ENCODE peak calls at places on chromosomes 3 and 15, in seven cellular contexts. P is tibial artery; F is HFFc6; A is CD4-positive, alpha-beta T cell; D is AG09309; I is endothelial cell; J is hepatocyte. K is an unnamed sample.

GRCh38 chr3:147002721-147003120 is 397.6 kb upstream of the PLSCR5 start:
- DNase-seq in D (no peak), J (no peak), I (no peak), F (peak), P (no peak), A (no peak), K (peak)

GRCh38 chr3:56926513-56927282 is 124.9 kb upstream of the ARHGEF3 start:
- DNase-seq in J (peak), F (peak), D (peak), A (no peak), P (no peak), I (no peak), K (peak)

GRCh38 chr15:77753238-77753873 is 120.6 kb upstream of the LINGO1 start:
- DNase-seq in P (no peak), F (peak), D (no peak), J (peak), A (no peak), I (peak), K (no peak)

GRCh38 chr15:32867313-32867626 is 149.5 kb downstream of the GREM1 start:
- DNase-seq in P (no peak), A (no peak), F (peak), J (no peak), D (peak), I (no peak), K (peak)

GRCh38 chr3:107130089-107130700 is 247.0 kb upstream of the CCDC54 start:
- DNase-seq in I (no peak), D (no peak), P (no peak), F (no peak), J (no peak), A (no peak), K (no peak)

GRCh38 chr3:14558029-14558428 is 17.9 kb upstream of the GRIP2 start:
- DNase-seq in I (no peak), D (no peak), J (no peak), A (no peak), P (no peak), F (no peak), K (no peak)

GRCh38 chr3:89227634-89228033 is 120.2 kb downstream of the EPHA3 start:
- DNase-seq in D (no peak), J (no peak), F (no peak), I (no peak), P (no peak), A (no peak), K (no peak)

GRCh38 chr15:53446376-53446775 is 313.1 kb downstream of the WDR72 start:
- DNase-seq in F (no peak), J (no peak), P (no peak), D (no peak), A (no peak), I (no peak), K (no peak)

GRCh38 chr15:98085003-98085639 is 124.6 kb downstream of the ARRDC4 start:
- DNase-seq in A (no peak), I (peak), D (peak), F (peak), J (peak), P (no peak), K (no peak)

GRCh38 chr15:50890751-50891150 is 17.7 kb upstream of the AP4E1 start:
- DNase-seq in P (no peak), D (no peak), I (no peak), J (no peak), F (no peak), A (no peak), K (no peak)

GRCh38 chr3:46461971-46462910 is 2.5 kb downstream of the LTF start:
- DNase-seq in J (no peak), F (peak), A (no peak), P (no peak), I (no peak), D (no peak), K (no peak)

GRCh38 chr3:119508172-119508845 is 10.0 kb downstream of the TIMMDC1 start:
- DNase-seq in F (no peak), P (no peak), J (no peak), A (no peak), I (no peak), D (no peak), K (no peak)

GRCh38 chr3:164812042-164812441 is 266.3 kb downstream of the SI start:
- DNase-seq in A (no peak), F (no peak), J (no peak), I (no peak), D (no peak), P (no peak), K (no peak)

GRCh38 chr15:40511472-40512133 is 40.8 kb downstream of the CHST14 start:
- DNase-seq in D (no peak), A (no peak), J (peak), I (peak), F (peak), P (peak), K (no peak)

GRCh38 chr15:22231603-22232002 is 151.3 kb downstream of the OR4M2 start:
- DNase-seq in F (no peak), I (no peak), P (no peak), J (no peak), D (no peak), A (no peak), K (no peak)
- TF ChIP-seq CTCF in F (no peak), I (no peak), P (no peak), J (no peak), D (no peak), A (no peak), K (no peak)

DNA sequence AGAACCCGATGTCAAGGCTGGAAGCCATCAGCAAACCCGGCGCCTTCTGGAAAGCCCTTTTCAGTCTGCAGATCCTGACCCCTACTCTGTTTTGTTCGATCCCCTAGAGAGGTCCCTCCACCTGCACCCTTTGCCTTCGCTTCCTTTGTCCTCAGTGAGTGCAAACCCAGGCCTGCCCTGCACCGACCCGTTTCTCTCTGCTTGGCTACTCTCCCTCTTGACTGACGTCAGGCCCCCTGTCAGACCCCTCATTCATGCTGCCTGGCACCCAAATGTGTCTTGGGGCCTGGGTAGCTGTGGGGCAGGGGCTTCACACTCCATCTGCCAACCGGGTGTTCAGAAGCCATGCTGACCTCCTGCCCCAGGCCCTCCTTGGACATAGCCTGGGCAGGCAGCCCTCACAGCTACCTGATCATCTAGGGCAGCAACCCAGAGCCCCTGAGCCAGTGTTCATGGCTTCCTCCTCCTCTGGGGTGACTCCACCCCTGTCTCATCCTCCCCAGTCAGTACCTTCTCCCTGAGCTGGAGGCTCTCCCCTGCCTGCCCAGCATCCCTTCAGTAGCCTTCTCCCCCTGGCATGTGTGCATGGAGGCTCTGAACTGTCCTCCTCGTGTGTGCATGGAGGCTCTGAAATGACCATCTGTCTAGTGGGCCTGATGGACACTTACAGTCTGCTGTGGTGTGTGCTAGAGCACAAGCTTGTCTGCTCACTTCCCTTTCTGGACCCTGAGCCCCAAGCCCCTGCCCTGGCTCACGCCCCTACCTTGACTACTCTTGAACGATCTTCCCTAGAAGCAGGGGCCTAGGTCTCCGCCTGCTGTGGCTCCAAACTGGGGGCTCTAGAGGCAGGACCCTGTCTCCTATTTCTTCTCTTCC is 69.4 kb downstream of the EXOG start:
- DNase-seq in P (peak), F (no peak), J (no peak), A (no peak), D (no peak), I (no peak), K (no peak)
- TF ChIP-seq CTCF in P (no peak), F (no peak), J (no peak), A (no peak), D (no peak), I (no peak), K (no peak)

DNA sequence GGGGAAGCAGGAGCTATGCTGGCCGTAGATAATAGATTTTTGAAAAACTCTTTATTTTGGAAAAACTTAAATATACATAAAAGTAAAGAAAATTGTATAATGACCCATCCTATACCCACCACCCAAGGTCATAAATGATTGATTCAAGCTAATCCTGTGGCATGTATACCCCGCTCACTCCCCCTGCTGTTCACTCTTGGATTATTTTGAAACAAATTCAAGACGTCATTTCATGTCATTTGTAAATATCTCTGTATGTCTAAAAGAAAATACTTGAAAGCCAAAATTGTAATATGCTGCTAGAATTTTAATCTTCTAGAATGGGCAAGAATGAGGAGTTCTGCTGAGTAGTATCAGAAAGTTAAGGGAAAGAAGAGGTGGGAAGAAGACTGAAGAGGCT is 241.7 kb downstream of the FEZF2 start:
- DNase-seq in F (no peak), J (no peak), D (no peak), P (no peak), I (no peak), A (no peak), K (no peak)
- TF ChIP-seq CTCF in F (peak), J (peak), D (peak), P (peak), I (peak), A (no peak), K (peak)

GRCh38 chr3:135240426-135240825 is 445.4 kb downstream of the EPHB1 start:
- DNase-seq in I (peak), D (no peak), P (no peak), J (no peak), F (no peak), A (no peak), K (no peak)
- TF ChIP-seq CTCF in I (peak), D (peak), P (no peak), J (no peak), F (no peak), A (no peak), K (no peak)

GRCh38 chr3:184284696-184285095 is 8.9 kb downstream of the ECE2 start:
- DNase-seq in A (no peak), P (no peak), D (peak), I (peak), J (peak), F (peak), K (peak)
- TF ChIP-seq CTCF in A (no peak), P (no peak), D (peak), I (no peak), J (peak), F (peak), K (peak)

K was measured in AG04449.